ENCODE peak calls at places on chromosome 21, in five cellular contexts. One of them, this sample, is unnamed.
A peak's percentile ranks its signal among the peaks of the same experiment; 100 is the strongest.

GRCh38 chr21:15159382-15160020 is 94.7 kb upstream of the NRIP1 start:
- DNase-seq in psoas muscle: no peak
- DNase-seq in GM12878: no peak
- DNase-seq in HFF-Myc: no peak
- DNase-seq in K562: no peak
- DNase-seq in this sample: peak; percentile 7

GRCh38 chr21:35226302-35226701 is 177.2 kb upstream of the RUNX1 start:
- DNase-seq in psoas muscle: peak; percentile 71
- DNase-seq in GM12878: no peak
- DNase-seq in HFF-Myc: no peak
- DNase-seq in K562: no peak
- DNase-seq in this sample: no peak

GRCh38 chr21:35294231-35294898 is 245.3 kb upstream of the RUNX1 start:
- DNase-seq in psoas muscle: no peak
- DNase-seq in GM12878: no peak
- DNase-seq in HFF-Myc: no peak
- DNase-seq in K562: no peak
- DNase-seq in this sample: no peak

GRCh38 chr21:15301014-15301413 is 236.2 kb upstream of the NRIP1 start:
- DNase-seq in psoas muscle: no peak
- DNase-seq in GM12878: no peak
- DNase-seq in HFF-Myc: no peak
- DNase-seq in K562: peak; percentile 56
- DNase-seq in this sample: peak; percentile 8

GRCh38 chr21:16304700-16305099 is 574.9 kb downstream of the USP25 start:
- DNase-seq in psoas muscle: no peak
- DNase-seq in GM12878: no peak
- DNase-seq in HFF-Myc: no peak
- DNase-seq in K562: no peak
- DNase-seq in this sample: no peak

GRCh38 chr21:16992448-16992847 is 520.4 kb upstream of the CXADR start:
- DNase-seq in psoas muscle: no peak
- DNase-seq in GM12878: no peak
- DNase-seq in HFF-Myc: no peak
- DNase-seq in K562: no peak
- DNase-seq in this sample: no peak

GRCh38 chr21:14259669-14260458 is 43.9 kb downstream of the RBM11 start:
- DNase-seq in psoas muscle: no peak
- DNase-seq in GM12878: no peak
- DNase-seq in HFF-Myc: peak; percentile 33
- DNase-seq in K562: peak; percentile 72
- DNase-seq in this sample: peak; percentile 25

GRCh38 chr21:33811147-33812024 is 104.2 kb downstream of the ATP5PO start:
- DNase-seq in psoas muscle: no peak
- DNase-seq in GM12878: no peak
- DNase-seq in HFF-Myc: no peak
- DNase-seq in K562: no peak
- DNase-seq in this sample: no peak

GRCh38 chr21:33588485-33589335 is at the start of gene DONSON:
- DNase-seq in psoas muscle: peak; percentile 91
- DNase-seq in GM12878: peak; percentile 31
- DNase-seq in HFF-Myc: peak; percentile 32
- DNase-seq in K562: peak; percentile 93
- DNase-seq in this sample: peak; percentile 92

GRCh38 chr21:42648606-42649005 is 4.8 kb upstream of the PDE9A start:
- DNase-seq in psoas muscle: no peak
- DNase-seq in GM12878: no peak
- DNase-seq in HFF-Myc: no peak
- DNase-seq in K562: no peak
- DNase-seq in this sample: no peak

GRCh38 chr21:30733026-30733425 is 14.0 kb downstream of the KRTAP21-2 start:
- DNase-seq in psoas muscle: no peak
- DNase-seq in GM12878: no peak
- DNase-seq in HFF-Myc: no peak
- DNase-seq in K562: no peak
- DNase-seq in this sample: no peak

GRCh38 chr21:44903054-44903685 is 17.5 kb downstream of the ITGB2 start:
- DNase-seq in psoas muscle: peak; percentile 13
- DNase-seq in GM12878: no peak
- DNase-seq in HFF-Myc: no peak
- DNase-seq in K562: no peak
- DNase-seq in this sample: no peak

GRCh38 chr21:44931137-44931500 is 8.7 kb upstream of the SLX9 start:
- DNase-seq in psoas muscle: peak; percentile 42
- DNase-seq in GM12878: no peak
- DNase-seq in HFF-Myc: no peak
- DNase-seq in K562: no peak
- DNase-seq in this sample: peak; percentile 86

GRCh38 chr21:44653123-44653522 is 1.3 kb downstream of the KRTAP12-4 start:
- DNase-seq in psoas muscle: no peak
- DNase-seq in GM12878: no peak
- DNase-seq in HFF-Myc: no peak
- DNase-seq in K562: peak; percentile 9
- DNase-seq in this sample: no peak

GRCh38 chr21:29194342-29194741 is 63.9 kb downstream of the MAP3K7CL start:
- DNase-seq in psoas muscle: no peak
- DNase-seq in GM12878: no peak
- DNase-seq in HFF-Myc: no peak
- DNase-seq in K562: no peak
- DNase-seq in this sample: no peak

GRCh38 chr21:45109831-45110492 is 35.6 kb downstream of the ADARB1 start:
- DNase-seq in psoas muscle: no peak
- DNase-seq in GM12878: peak; percentile 94
- DNase-seq in HFF-Myc: no peak
- DNase-seq in K562: peak; percentile 38
- DNase-seq in this sample: peak; percentile 92

GRCh38 chr21:15401331-15401730 is 328.5 kb upstream of the USP25 start:
- DNase-seq in psoas muscle: no peak
- DNase-seq in GM12878: no peak
- DNase-seq in HFF-Myc: no peak
- DNase-seq in K562: no peak
- DNase-seq in this sample: no peak

GRCh38 chr21:14737922-14738321 is 191.8 kb upstream of the SAMSN1 start:
- DNase-seq in psoas muscle: no peak
- DNase-seq in GM12878: no peak
- DNase-seq in HFF-Myc: peak; percentile 16
- DNase-seq in K562: peak; percentile 88
- DNase-seq in this sample: peak; percentile 84

GRCh38 chr21:42518216-42518615 is 4.6 kb downstream of the SLC37A1 start:
- DNase-seq in psoas muscle: no peak
- DNase-seq in GM12878: no peak
- DNase-seq in HFF-Myc: no peak
- DNase-seq in K562: no peak
- DNase-seq in this sample: no peak

GRCh38 chr21:43836616-43837015 is 28.4 kb upstream of the AGPAT3 start:
- DNase-seq in psoas muscle: no peak
- DNase-seq in GM12878: no peak
- DNase-seq in HFF-Myc: no peak
- DNase-seq in K562: peak; percentile 31
- DNase-seq in this sample: no peak

GRCh38 chr21:25441835-25442234 is 165.4 kb downstream of the MRPL39 start:
- DNase-seq in psoas muscle: no peak
- DNase-seq in GM12878: no peak
- DNase-seq in HFF-Myc: no peak
- DNase-seq in K562: no peak
- DNase-seq in this sample: no peak

DNA sequence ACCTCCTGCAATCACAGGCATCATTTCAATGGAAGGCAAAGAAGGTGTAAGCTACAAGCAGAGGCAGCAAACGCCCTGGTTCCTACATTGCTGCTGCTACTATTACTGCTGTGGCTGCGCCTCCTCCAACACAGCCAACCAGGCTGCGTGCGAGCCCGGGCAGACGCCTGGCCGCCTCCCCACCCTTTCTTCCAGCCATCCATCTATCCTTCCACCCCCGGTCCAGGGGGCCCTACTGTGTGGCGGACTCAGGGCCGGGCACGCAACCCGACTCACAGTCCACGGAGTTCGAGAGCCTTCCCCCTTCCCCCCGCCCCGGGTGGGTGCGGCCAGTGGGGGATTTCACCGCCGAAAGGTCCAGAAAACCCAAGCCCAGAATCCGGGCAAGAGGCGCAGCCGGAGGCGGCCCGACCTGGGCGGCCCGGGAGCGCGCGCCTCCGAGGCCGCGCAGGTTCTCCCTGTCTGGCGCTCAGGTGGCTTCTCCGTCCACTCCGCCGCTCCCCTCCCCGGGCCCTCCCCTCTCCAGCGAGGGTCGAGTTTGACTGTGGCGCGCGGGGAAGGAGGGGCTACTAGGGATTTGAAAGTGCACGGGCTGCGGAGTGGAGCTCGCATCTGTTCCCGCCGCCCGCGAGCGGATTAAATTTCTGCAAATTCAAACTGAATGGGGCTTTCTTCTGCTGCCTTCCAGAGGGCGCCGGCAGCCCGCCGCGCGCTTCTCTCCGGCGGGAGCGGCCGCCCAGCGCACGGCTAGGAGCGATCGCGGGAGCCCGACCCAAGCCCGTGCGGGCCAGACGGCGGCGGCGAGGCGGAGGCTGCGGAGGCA is at the start of gene HUNK:
- DNase-seq in psoas muscle: peak; percentile 34
- DNase-seq in GM12878: no peak
- DNase-seq in HFF-Myc: no peak
- DNase-seq in K562: no peak
- DNase-seq in this sample: peak; percentile 3
- TF ChIP-seq CTCF in psoas muscle: no peak
- TF ChIP-seq CTCF in GM12878: no peak
- TF ChIP-seq CTCF in HFF-Myc: no peak
- TF ChIP-seq CTCF in K562: no peak
- TF ChIP-seq CTCF in this sample: no peak

GRCh38 chr21:23130308-23130707 is 2132.1 kb downstream of the NCAM2 start:
- DNase-seq in psoas muscle: no peak
- DNase-seq in GM12878: no peak
- DNase-seq in HFF-Myc: no peak
- DNase-seq in K562: no peak
- DNase-seq in this sample: no peak
- H3K4me3 ChIP-seq in psoas muscle: no peak overlapping the region
- H3K4me3 ChIP-seq in GM12878: no peak overlapping the region
- H3K4me3 ChIP-seq in HFF-Myc: no peak overlapping the region
- H3K4me3 ChIP-seq in K562: no peak overlapping the region
- H3K4me3 ChIP-seq in this sample: no peak overlapping the region

DNA sequence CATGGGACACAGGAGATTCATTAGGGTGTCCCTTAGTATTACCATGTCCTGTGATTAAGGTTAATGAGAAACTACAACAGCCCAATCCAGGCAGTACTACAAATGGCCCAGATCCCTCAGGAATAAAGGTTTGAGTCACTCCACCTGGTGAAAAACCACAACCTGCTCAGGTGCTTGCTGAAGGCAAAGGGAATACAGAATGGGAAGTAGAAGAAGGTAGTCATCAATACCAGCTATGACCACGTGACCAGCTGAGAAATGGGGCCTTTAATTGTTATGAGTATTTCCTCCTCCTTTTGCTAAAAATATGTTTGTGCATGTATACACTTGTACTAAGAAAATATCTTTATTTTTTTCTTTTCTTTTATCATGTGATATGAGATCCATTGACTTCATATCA is 91.1 kb upstream of the ADAMTS5 start:
- DNase-seq in psoas muscle: no peak
- DNase-seq in GM12878: no peak
- DNase-seq in HFF-Myc: no peak
- DNase-seq in K562: no peak
- DNase-seq in this sample: no peak
- TF ChIP-seq CTCF in psoas muscle: no peak
- TF ChIP-seq CTCF in GM12878: no peak
- TF ChIP-seq CTCF in HFF-Myc: no peak
- TF ChIP-seq CTCF in K562: no peak
- TF ChIP-seq CTCF in this sample: no peak

GRCh38 chr21:39869141-39869818 is 2.0 kb downstream of the PCP4 start:
- DNase-seq in psoas muscle: no peak
- DNase-seq in GM12878: no peak
- DNase-seq in HFF-Myc: no peak
- DNase-seq in K562: no peak
- DNase-seq in this sample: no peak

GRCh38 chr21:39863111-39863510 is 4.1 kb upstream of the PCP4 start:
- DNase-seq in psoas muscle: no peak
- DNase-seq in GM12878: no peak
- DNase-seq in HFF-Myc: no peak
- DNase-seq in K562: no peak
- DNase-seq in this sample: no peak

GRCh38 chr21:39866093-39866492 is 1.1 kb upstream of the PCP4 start:
- DNase-seq in psoas muscle: no peak
- DNase-seq in GM12878: no peak
- DNase-seq in HFF-Myc: no peak
- DNase-seq in K562: no peak
- DNase-seq in this sample: no peak

GRCh38 chr21:39867198-39867650 is at the start of gene PCP4:
- DNase-seq in psoas muscle: peak; percentile 31
- DNase-seq in GM12878: no peak
- DNase-seq in HFF-Myc: no peak
- DNase-seq in K562: peak; percentile 71
- DNase-seq in this sample: peak; percentile 53
- H3K4me3 ChIP-seq in psoas muscle: no peak within 1 kb of the TSS
- H3K4me3 ChIP-seq in GM12878: no peak within 1 kb of the TSS
- H3K4me3 ChIP-seq in HFF-Myc: no peak within 1 kb of the TSS
- H3K4me3 ChIP-seq in K562: no peak within 1 kb of the TSS
- H3K4me3 ChIP-seq in this sample: no peak within 1 kb of the TSS

DNA sequence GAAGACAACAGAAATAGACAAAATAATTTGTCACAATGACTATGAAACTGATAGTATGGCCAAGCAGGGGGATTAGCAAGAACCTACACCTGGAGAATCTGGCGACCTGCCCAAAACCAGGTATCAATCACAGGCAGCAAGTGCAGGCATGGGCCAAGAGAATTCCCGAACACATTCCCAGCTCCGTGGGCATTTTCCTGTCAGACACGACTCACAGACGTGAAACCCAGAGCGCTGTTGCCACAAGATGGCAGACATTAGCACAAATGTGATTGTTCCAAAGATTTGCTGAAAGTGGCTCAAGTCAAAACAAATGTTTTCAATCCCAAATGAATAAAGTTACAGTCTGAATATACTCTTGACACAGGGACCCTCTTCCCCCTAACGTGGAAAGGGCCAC is 36.8 kb downstream of the HLCS start:
- DNase-seq in psoas muscle: no peak
- DNase-seq in GM12878: no peak
- DNase-seq in HFF-Myc: no peak
- DNase-seq in K562: no peak
- DNase-seq in this sample: no peak
- TF ChIP-seq CTCF in psoas muscle: peak; percentile 15
- TF ChIP-seq CTCF in GM12878: no peak
- TF ChIP-seq CTCF in HFF-Myc: peak; percentile 8
- TF ChIP-seq CTCF in K562: peak; percentile 39
- TF ChIP-seq CTCF in this sample: no peak

GRCh38 chr21:21436012-21436545 is 437.9 kb downstream of the NCAM2 start:
- DNase-seq in psoas muscle: no peak
- DNase-seq in GM12878: no peak
- DNase-seq in HFF-Myc: no peak
- DNase-seq in K562: no peak
- DNase-seq in this sample: no peak
- H3K4me3 ChIP-seq in psoas muscle: no peak overlapping the region
- H3K4me3 ChIP-seq in GM12878: no peak overlapping the region
- H3K4me3 ChIP-seq in HFF-Myc: no peak overlapping the region
- H3K4me3 ChIP-seq in K562: no peak overlapping the region
- H3K4me3 ChIP-seq in this sample: no peak overlapping the region